ENCODE peak calls at places on chromosomes 1 and 21, in six cellular contexts. S, O, K, X, R and D are unnamed samples.

GRCh38 chr1:1011388-1011949 is 1.8 kb upstream of the ISG15 start:
- DNase-seq in O (no peak), X (no peak), K (no peak), R (no peak), S (no peak), D (no peak)

GRCh38 chr1:160204526-160205241 is 500 bp upstream of the PEA15 start:
- DNase-seq in S (no peak), X (no peak), O (no peak), R (no peak), K (no peak), D (no peak)

GRCh38 chr1:183226963-183227362 is 40.9 kb downstream of the LAMC2 start:
- DNase-seq in O (no peak), X (no peak), R (no peak), S (no peak), K (no peak), D (no peak)

GRCh38 chr1:60073605-60074278 is at the start of gene C1orf87:
- DNase-seq in R (no peak), X (no peak), S (peak), O (no peak), K (no peak), D (peak)

GRCh38 chr1:86018311-86018923 is 138.2 kb downstream of the COL24A1 start:
- DNase-seq in K (no peak), S (peak), R (peak), O (no peak), X (no peak), D (no peak)

GRCh38 chr1:29651684-29652665 is 415.7 kb downstream of the PTPRU start:
- DNase-seq in K (no peak), X (no peak), S (no peak), O (no peak), R (no peak), D (no peak)

GRCh38 chr1:18178125-18178524 is 70.5 kb downstream of the IGSF21 start:
- DNase-seq in S (peak), O (no peak), R (no peak), X (no peak), K (no peak), D (no peak)

GRCh38 chr1:116504308-116505156 is 66.3 kb downstream of the CD58 start:
- DNase-seq in R (peak), O (peak), K (peak), S (peak), X (no peak), D (peak)

GRCh38 chr1:46526689-46527291 is 24.7 kb downstream of the KNCN start:
- DNase-seq in O (no peak), S (peak), R (no peak), X (no peak), K (no peak), D (no peak)

GRCh38 chr21:41970751-41971653 is 17.2 kb upstream of the C2CD2 start:
- DNase-seq in R (no peak), K (no peak), S (no peak), O (no peak), X (no peak), D (no peak)